ENCODE peak calls at places on chromosomes 6 and 20, in five cellular contexts. One of them, this sample, is unnamed.

GRCh38 chr20:44858959-44859358 is 26.5 kb upstream of the YWHAB start:
- DNase-seq in kidney: no peak
- DNase-seq in AG10803: no peak
- DNase-seq in lung: no peak
- DNase-seq in foreskin fibroblast: no peak
- DNase-seq in this sample: no peak

GRCh38 chr20:37327748-37328147 is 18.2 kb upstream of the SRC start:
- DNase-seq in foreskin fibroblast: peak; percentile 81
- DNase-seq in kidney: no peak
- DNase-seq in AG10803: peak; percentile 95
- DNase-seq in lung: peak; percentile 62
- DNase-seq in this sample: peak; percentile 45

GRCh38 chr6:55423933-55424332 is 96.7 kb downstream of the GFRAL start:
- DNase-seq in kidney: no peak
- DNase-seq in lung: no peak
- DNase-seq in foreskin fibroblast: no peak
- DNase-seq in AG10803: no peak
- DNase-seq in this sample: no peak

GRCh38 chr6:39882567-39882953 is 51.7 kb downstream of the MOCS1 start:
- DNase-seq in kidney: peak; percentile 95
- DNase-seq in AG10803: peak; percentile 99
- DNase-seq in lung: peak; percentile 61
- DNase-seq in foreskin fibroblast: peak; percentile 92
- DNase-seq in this sample: peak; percentile 97

GRCh38 chr6:56947931-56948330 is 7.0 kb upstream of the BEND6 start:
- DNase-seq in kidney: no peak
- DNase-seq in lung: no peak
- DNase-seq in foreskin fibroblast: no peak
- DNase-seq in AG10803: no peak
- DNase-seq in this sample: no peak

GRCh38 chr6:126812651-126813050 is 305.8 kb upstream of the RSPO3 start:
- DNase-seq in kidney: no peak
- DNase-seq in AG10803: peak; percentile 32
- DNase-seq in lung: no peak
- DNase-seq in foreskin fibroblast: peak; percentile 18
- DNase-seq in this sample: peak; percentile 13

GRCh38 chr6:167549187-167549586 is 224.3 kb downstream of the TTLL2 start:
- DNase-seq in AG10803: no peak
- DNase-seq in foreskin fibroblast: no peak
- DNase-seq in lung: no peak
- DNase-seq in kidney: no peak
- DNase-seq in this sample: no peak

GRCh38 chr20:13692802-13693736 is 54.3 kb upstream of the TASP1 start:
- DNase-seq in kidney: no peak
- DNase-seq in AG10803: no peak
- DNase-seq in foreskin fibroblast: no peak
- DNase-seq in lung: no peak
- DNase-seq in this sample: no peak

GRCh38 chr6:142409794-142410193 is 108.0 kb downstream of the ADGRG6 start:
- DNase-seq in foreskin fibroblast: no peak
- DNase-seq in AG10803: no peak
- DNase-seq in kidney: no peak
- DNase-seq in lung: no peak
- DNase-seq in this sample: no peak

GRCh38 chr20:21099653-21100589 is 6.2 kb downstream of the LINC00237 start:
- DNase-seq in lung: peak; percentile 45
- DNase-seq in AG10803: peak; percentile 12
- DNase-seq in foreskin fibroblast: no peak
- DNase-seq in kidney: peak; percentile 69
- DNase-seq in this sample: no peak

GRCh38 chr20:5090191-5090590 is 29.6 kb downstream of the PCNA start:
- DNase-seq in kidney: peak; percentile 15
- DNase-seq in lung: peak; percentile 32
- DNase-seq in AG10803: no peak
- DNase-seq in foreskin fibroblast: no peak
- DNase-seq in this sample: no peak

GRCh38 chr20:4546786-4547185 is 174.9 kb upstream of the PRND start:
- DNase-seq in AG10803: peak; percentile 79
- DNase-seq in foreskin fibroblast: peak; percentile 83
- DNase-seq in kidney: no peak
- DNase-seq in lung: no peak
- DNase-seq in this sample: peak; percentile 79

GRCh38 chr6:157982580-157983438 is 1.1 kb downstream of the SYNJ2 start:
- DNase-seq in lung: no peak
- DNase-seq in kidney: no peak
- DNase-seq in AG10803: peak; percentile 54
- DNase-seq in foreskin fibroblast: no peak
- DNase-seq in this sample: peak; percentile 53

GRCh38 chr20:35021831-35022230 is 66.2 kb downstream of the MYH7B start:
- DNase-seq in AG10803: no peak
- DNase-seq in kidney: no peak
- DNase-seq in foreskin fibroblast: no peak
- DNase-seq in lung: no peak
- DNase-seq in this sample: no peak

GRCh38 chr20:10218536-10219451 is at the start of gene SNAP25:
- DNase-seq in lung: no peak
- DNase-seq in kidney: peak; percentile 87
- DNase-seq in AG10803: peak; percentile 58
- DNase-seq in foreskin fibroblast: peak; percentile 90
- DNase-seq in this sample: peak; percentile 91

GRCh38 chr20:25064561-25064960 is 6.6 kb upstream of the ACSS1 start:
- DNase-seq in foreskin fibroblast: no peak
- DNase-seq in AG10803: no peak
- DNase-seq in kidney: peak; percentile 35
- DNase-seq in lung: no peak
- DNase-seq in this sample: no peak

GRCh38 chr6:122385857-122386256 is 13.6 kb upstream of the HSF2 start:
- DNase-seq in lung: no peak
- DNase-seq in AG10803: no peak
- DNase-seq in kidney: no peak
- DNase-seq in foreskin fibroblast: no peak
- DNase-seq in this sample: no peak

GRCh38 chr20:62617711-62618483 is 24.4 kb upstream of the SLCO4A1 start:
- DNase-seq in foreskin fibroblast: no peak
- DNase-seq in kidney: peak; percentile 91
- DNase-seq in lung: peak; percentile 59
- DNase-seq in AG10803: no peak
- DNase-seq in this sample: no peak

GRCh38 chr20:62060631-62061541 is 4.8 kb downstream of the TAF4 start:
- DNase-seq in lung: no peak
- DNase-seq in AG10803: no peak
- DNase-seq in foreskin fibroblast: no peak
- DNase-seq in kidney: no peak
- DNase-seq in this sample: no peak

GRCh38 chr6:21003780-21004541 is 469.7 kb downstream of the CDKAL1 start:
- DNase-seq in AG10803: peak; percentile 88
- DNase-seq in foreskin fibroblast: peak; percentile 50
- DNase-seq in lung: no peak
- DNase-seq in kidney: no peak
- DNase-seq in this sample: peak; percentile 77

GRCh38 chr6:146857960-146858308 is 259.2 kb downstream of the ADGB start:
- DNase-seq in kidney: no peak
- DNase-seq in lung: no peak
- DNase-seq in foreskin fibroblast: no peak
- DNase-seq in AG10803: no peak
- DNase-seq in this sample: no peak

GRCh38 chr6:161228096-161228495 is 45.8 kb downstream of the AGPAT4 start:
- DNase-seq in lung: no peak
- DNase-seq in AG10803: peak; percentile 76
- DNase-seq in foreskin fibroblast: no peak
- DNase-seq in kidney: no peak
- DNase-seq in this sample: peak; percentile 39

GRCh38 chr20:7843613-7844012 is 96.6 kb downstream of the HAO1 start:
- DNase-seq in AG10803: peak; percentile 73
- DNase-seq in lung: no peak
- DNase-seq in kidney: no peak
- DNase-seq in foreskin fibroblast: peak; percentile 85
- DNase-seq in this sample: no peak

GRCh38 chr6:40398034-40398679 is 189.0 kb downstream of the LRFN2 start:
- DNase-seq in lung: no peak
- DNase-seq in AG10803: no peak
- DNase-seq in kidney: no peak
- DNase-seq in foreskin fibroblast: no peak
- DNase-seq in this sample: no peak

GRCh38 chr6:1182722-1183521 is 129.0 kb upstream of the FOXQ1 start:
- DNase-seq in foreskin fibroblast: no peak
- DNase-seq in kidney: no peak
- DNase-seq in lung: no peak
- DNase-seq in AG10803: peak; percentile 35
- DNase-seq in this sample: no peak

GRCh38 chr20:47574616-47575401 is 73.1 kb downstream of the NCOA3 start:
- DNase-seq in lung: no peak
- DNase-seq in AG10803: no peak
- DNase-seq in kidney: no peak
- DNase-seq in foreskin fibroblast: peak; percentile 38
- DNase-seq in this sample: peak; percentile 18

GRCh38 chr6:35485402-35485877 is 11.4 kb downstream of the TEAD3 start:
- DNase-seq in AG10803: peak; percentile 64
- DNase-seq in lung: peak; percentile 58
- DNase-seq in foreskin fibroblast: no peak
- DNase-seq in kidney: peak; percentile 83
- DNase-seq in this sample: no peak

GRCh38 chr6:106070626-106071025 is 15.5 kb upstream of the PRDM1 start:
- DNase-seq in kidney: no peak
- DNase-seq in AG10803: no peak
- DNase-seq in lung: no peak
- DNase-seq in foreskin fibroblast: no peak
- DNase-seq in this sample: no peak

GRCh38 chr6:111256646-111257045 is 169.3 kb downstream of the SLC16A10 start:
- DNase-seq in foreskin fibroblast: no peak
- DNase-seq in AG10803: no peak
- DNase-seq in lung: no peak
- DNase-seq in kidney: no peak
- DNase-seq in this sample: no peak

DNA sequence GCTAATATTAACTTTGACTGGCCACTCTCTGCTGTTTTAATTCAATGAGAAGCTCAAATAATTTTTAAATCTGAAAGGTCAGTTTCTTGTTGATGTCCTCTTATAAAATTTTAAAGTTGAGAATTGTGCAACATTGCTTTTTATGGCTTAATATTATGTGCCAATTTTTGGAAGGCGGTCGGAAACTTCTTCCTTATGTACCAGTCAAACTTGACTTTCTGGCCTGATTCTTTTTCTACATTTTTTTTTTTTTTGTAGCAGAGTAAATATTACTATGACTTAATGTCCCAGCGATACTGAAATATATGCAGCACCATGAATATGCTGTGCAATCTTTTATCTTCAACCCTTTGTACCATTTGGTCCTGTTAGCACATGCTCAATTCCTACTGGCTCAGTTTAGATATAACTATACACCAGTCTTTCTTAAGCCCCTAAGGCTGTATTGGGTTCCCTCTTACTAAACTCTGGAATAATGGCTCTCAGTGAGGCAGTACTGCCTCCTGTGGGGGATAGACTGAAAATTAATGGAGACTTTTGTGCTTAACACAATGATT is 156.3 kb upstream of the SYNCRIP start:
- DNase-seq in kidney: no peak
- DNase-seq in lung: no peak
- DNase-seq in foreskin fibroblast: no peak
- DNase-seq in AG10803: no peak
- DNase-seq in this sample: no peak
- TF ChIP-seq CTCF in kidney: no peak
- TF ChIP-seq CTCF in lung: no peak
- TF ChIP-seq CTCF in foreskin fibroblast: no peak
- TF ChIP-seq CTCF in AG10803: no peak
- TF ChIP-seq CTCF in this sample: no peak

DNA sequence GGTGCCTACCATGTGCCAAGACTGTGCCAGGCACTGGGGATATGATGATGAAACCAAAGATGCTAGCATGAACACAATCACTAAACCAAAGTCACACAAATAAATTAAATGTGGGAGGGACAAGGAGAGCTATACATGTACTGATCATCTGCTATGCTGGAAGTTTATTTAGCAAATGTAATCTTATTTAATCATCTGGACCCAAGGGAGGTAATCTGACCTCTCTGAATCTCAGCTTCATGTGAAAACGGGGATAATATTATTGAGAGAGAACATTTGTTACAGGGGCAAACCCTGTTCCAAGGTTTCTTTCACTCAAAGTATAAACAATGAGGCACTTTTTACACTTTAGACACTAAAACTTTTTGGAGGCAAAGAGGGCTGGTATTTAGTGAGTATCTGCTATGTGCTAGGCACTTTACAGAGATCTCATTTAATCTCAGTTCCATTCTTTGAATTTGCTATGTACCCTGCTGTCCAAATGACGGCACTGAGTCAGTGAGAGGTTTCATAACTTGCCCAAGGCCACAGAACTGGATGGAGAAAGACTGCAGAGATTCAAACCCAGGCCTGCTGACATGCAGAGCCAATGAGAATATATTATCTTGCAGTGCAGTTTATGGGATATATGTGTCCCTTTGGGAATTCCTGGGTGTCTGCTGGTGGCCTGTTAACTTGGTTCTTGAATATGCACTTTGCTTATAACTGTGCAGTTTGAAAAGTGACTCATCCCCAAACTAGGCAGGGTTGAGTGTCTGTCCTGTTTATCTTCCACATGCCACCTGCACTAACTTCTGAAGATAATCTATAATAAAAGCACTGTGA is 3.3 kb upstream of the ASXL1 start:
- DNase-seq in foreskin fibroblast: peak; percentile 74
- DNase-seq in AG10803: peak; percentile 71
- DNase-seq in lung: no peak
- DNase-seq in kidney: no peak
- DNase-seq in this sample: peak; percentile 66
- H3K4me3 ChIP-seq in foreskin fibroblast: no peak overlapping the region
- H3K4me3 ChIP-seq in AG10803: no peak overlapping the region
- H3K4me3 ChIP-seq in lung: no peak overlapping the region
- H3K4me3 ChIP-seq in kidney: no peak overlapping the region
- H3K4me3 ChIP-seq in this sample: no peak overlapping the region

GRCh38 chr6:69705954-69706353 is 90.9 kb downstream of the LMBRD1 start:
- DNase-seq in AG10803: no peak
- DNase-seq in foreskin fibroblast: no peak
- DNase-seq in lung: no peak
- DNase-seq in kidney: no peak
- DNase-seq in this sample: no peak
- TF ChIP-seq CTCF in AG10803: no peak
- TF ChIP-seq CTCF in foreskin fibroblast: no peak
- TF ChIP-seq CTCF in lung: no peak
- TF ChIP-seq CTCF in kidney: no peak
- TF ChIP-seq CTCF in this sample: no peak

GRCh38 chr6:129140571-129140970 is 257.6 kb downstream of the LAMA2 start:
- DNase-seq in AG10803: peak; percentile 72
- DNase-seq in kidney: no peak
- DNase-seq in foreskin fibroblast: peak; percentile 12
- DNase-seq in lung: no peak
- DNase-seq in this sample: peak; percentile 40
- H3K4me3 ChIP-seq in AG10803: no peak overlapping the region
- H3K4me3 ChIP-seq in kidney: no peak overlapping the region
- H3K4me3 ChIP-seq in foreskin fibroblast: no peak overlapping the region
- H3K4me3 ChIP-seq in lung: no peak overlapping the region
- H3K4me3 ChIP-seq in this sample: no peak overlapping the region